ENCODE peak calls at places on chromosomes 5 and 9, in four cellular contexts. G is left lobe of liver, L is midbrain, K is memory B cell. M is an unnamed sample.

GRCh38 chr9:90016272-90016671 is 411.5 kb downstream of the GADD45G start:
- DNase-seq in G (no peak), L (no peak), K (no peak), M (no peak)

GRCh38 chr9:114906922-114907571 is 23.3 kb downstream of the TNFSF8 start:
- DNase-seq in G (no peak), L (peak; percentile 26), K (no peak), M (no peak)

GRCh38 chr5:172417983-172418630 is 36.2 kb downstream of the SH3PXD2B start:
- DNase-seq in G (peak; percentile 91), L (peak; percentile 66), K (no peak), M (peak; percentile 93)

GRCh38 chr9:95504053-95504963 is 12.5 kb downstream of the PTCH1 start:
- DNase-seq in G (no peak), L (no peak), K (no peak), M (no peak)

GRCh38 chr9:127970401-127971313 is 10.1 kb downstream of the EEIG1 start:
- DNase-seq in G (no peak), L (no peak), K (peak; percentile 62), M (no peak)

GRCh38 chr9:76433406-76433805 is 25.6 kb upstream of the GCNT1 start:
- DNase-seq in G (no peak), L (no peak), K (no peak), M (no peak)

GRCh38 chr9:128393971-128394370 is 22.8 kb downstream of the URM1 start:
- DNase-seq in G (no peak), L (no peak), K (no peak), M (no peak)

GRCh38 chr5:54701179-54701578 is 183.6 kb downstream of the SNX18 start:
- DNase-seq in G (no peak), L (no peak), K (no peak), M (no peak)

GRCh38 chr5:116046261-116046660 is 14.0 kb downstream of the ARL14EPL start:
- DNase-seq in G (no peak), L (no peak), K (no peak), M (no peak)